ENCODE peak calls at places on chromosomes 3 and 15, in five cellular contexts. I is AG08396, B is substantia nigra, E is osteocyte, X is neuronal stem cell. F is an unnamed sample.

GRCh38 chr15:81002254-81003022 is 1.7 kb downstream of the TLNRD1 start:
- DNase-seq in I (peak; percentile 35), B (no peak), E (no peak), X (no peak), F (peak; percentile 44)

GRCh38 chr3:140883428-140883827 is 58.2 kb upstream of the SLC25A36 start:
- DNase-seq in I (no peak), B (no peak), E (no peak), X (no peak), F (no peak)

GRCh38 chr3:144015133-144015532 is 43.5 kb downstream of the DIPK2A start:
- DNase-seq in I (no peak), B (no peak), E (no peak), X (no peak), F (no peak)

GRCh38 chr3:186321746-186322145 is 40.3 kb downstream of the DGKG start:
- DNase-seq in I (no peak), B (no peak), E (no peak), X (no peak), F (no peak)

GRCh38 chr3:62559831-62560445 is 186.6 kb upstream of the FEZF2 start:
- DNase-seq in I (no peak), B (no peak), E (no peak), X (no peak), F (no peak)

GRCh38 chr15:77104155-77104554 is 33.2 kb upstream of the TSPAN3 start:
- DNase-seq in I (no peak), B (no peak), E (no peak), X (no peak), F (no peak)

GRCh38 chr3:123854905-123855304 is 29.2 kb downstream of the MYLK start:
- DNase-seq in I (no peak), B (no peak), E (no peak), X (no peak), F (no peak)

GRCh38 chr3:109356442-109357155 is 19.3 kb upstream of the DPPA4 start:
- DNase-seq in I (no peak), B (no peak), E (peak; percentile 13), X (no peak), F (no peak)

GRCh38 chr3:55984631-55985030 is 483.6 kb downstream of the ERC2 start:
- DNase-seq in I (no peak), B (no peak), E (no peak), X (no peak), F (no peak)

GRCh38 chr3:141466633-141467169 is 20.1 kb upstream of the RASA2 start:
- DNase-seq in I (no peak), B (no peak), E (no peak), X (no peak), F (no peak)

GRCh38 chr15:38699633-38700230 is 135.1 kb upstream of the RASGRP1 start:
- DNase-seq in I (peak; percentile 47), B (no peak), E (no peak), X (peak; percentile 43), F (no peak)

GRCh38 chr3:127547761-127548605 is 42.5 kb downstream of the TPRA1 start:
- DNase-seq in I (peak; percentile 91), B (peak; percentile 50), E (peak; percentile 93), X (peak; percentile 69), F (peak; percentile 56)

GRCh38 chr3:29282431-29283296 is 1.8 kb downstream of the RBMS3 start:
- DNase-seq in I (peak; percentile 12), B (no peak), E (no peak), X (no peak), F (no peak)

GRCh38 chr15:42275780-42276395 is 2.7 kb upstream of the TMEM87A start:
- DNase-seq in I (no peak), B (no peak), E (no peak), X (no peak), F (no peak)

GRCh38 chr3:22960326-22960984 is 242.7 kb upstream of the UBE2E2 start:
- DNase-seq in I (peak; percentile 24), B (no peak), E (no peak), X (peak; percentile 24), F (no peak)

GRCh38 chr3:112004187-112004586 is 5.5 kb downstream of the TAGLN3 start:
- DNase-seq in I (no peak), B (no peak), E (no peak), X (no peak), F (no peak)

GRCh38 chr3:43198791-43199644 is 87.3 kb upstream of the SNRK start:
- DNase-seq in I (no peak), B (no peak), E (no peak), X (no peak), F (no peak)

GRCh38 chr15:70854669-70854976 is 666 bp upstream of the LARP6 start:
- DNase-seq in I (peak; percentile 44), B (no peak), E (no peak), X (peak; percentile 12), F (no peak)

GRCh38 chr3:75951941-75952340 is 166.6 kb upstream of the ZNF717 start:
- DNase-seq in I (no peak), B (no peak), E (no peak), X (no peak), F (no peak)

GRCh38 chr3:189195302-189195701 is 23.5 kb downstream of the TPRG1 start:
- DNase-seq in I (no peak), B (no peak), E (no peak), X (no peak), F (no peak)